ENCODE peak calls at places on chromosomes 3 and 15, in nine cellular contexts. A, B, F, H, O, S, C, V and U are unnamed samples.

GRCh38 chr3:173440431-173440990 is 43.0 kb downstream of the NLGN1 start:
- DNase-seq in A (no peak), B (no peak), F (no peak), H (no peak), O (no peak), S (no peak), C (no peak), V (no peak), U (no peak)

GRCh38 chr3:165805834-165806561 is 31.2 kb downstream of the BCHE start:
- DNase-seq in A (no peak), B (no peak), F (no peak), H (no peak), O (no peak), S (no peak), C (no peak), V (no peak), U (no peak)

GRCh38 chr15:88630141-88630721 is 8.6 kb upstream of the ISG20 start:
- DNase-seq in A (no peak), B (no peak), F (no peak), H (no peak), O (peak), S (no peak), C (no peak), V (peak), U (no peak)

GRCh38 chr3:109731639-109732473 is 394.5 kb upstream of the DPPA4 start:
- DNase-seq in A (peak), B (peak), F (no peak), H (peak), O (peak), S (peak), C (no peak), V (no peak), U (no peak)

GRCh38 chr15:100734606-100735005 is 132.2 kb downstream of the ASB7 start:
- DNase-seq in A (no peak), B (no peak), F (no peak), H (no peak), O (no peak), S (no peak), C (no peak), V (peak), U (no peak)

GRCh38 chr3:181694805-181695660 is 16.7 kb upstream of the SOX2 start:
- DNase-seq in A (no peak), B (peak), F (peak), H (no peak), O (peak), S (peak), C (peak), V (peak), U (peak)

GRCh38 chr15:64105113-64105704 is 9.4 kb downstream of the SNX1 start:
- DNase-seq in A (peak), B (peak), F (no peak), H (no peak), O (no peak), S (peak), C (peak), V (no peak), U (no peak)

GRCh38 chr3:98012974-98013373 is 22.1 kb downstream of the GABRR3 start:
- DNase-seq in A (peak), B (no peak), F (no peak), H (no peak), O (no peak), S (peak), C (no peak), V (no peak), U (no peak)

GRCh38 chr15:101684877-101685276 is 32.7 kb upstream of the TM2D3 start:
- DNase-seq in A (no peak), B (no peak), F (no peak), H (no peak), O (no peak), S (no peak), C (no peak), V (no peak), U (no peak)

GRCh38 chr15:86062646-86063193 is 17.0 kb upstream of the AGBL1 start:
- DNase-seq in A (no peak), B (no peak), F (no peak), H (no peak), O (no peak), S (no peak), C (no peak), V (no peak), U (no peak)

GRCh38 chr3:59982510-59982909 is 932.7 kb upstream of the CFAP20DC start:
- DNase-seq in A (no peak), B (no peak), F (no peak), H (no peak), O (no peak), S (no peak), C (no peak), V (no peak), U (no peak)

GRCh38 chr3:170054204-170054603 is 16.4 kb downstream of the GPR160 start:
- DNase-seq in A (no peak), B (no peak), F (no peak), H (no peak), O (no peak), S (no peak), C (no peak), V (no peak), U (no peak)

GRCh38 chr3:61093364-61093763 is 157.9 kb downstream of the FHIT start:
- DNase-seq in A (no peak), B (no peak), F (no peak), H (no peak), O (no peak), S (no peak), C (no peak), V (no peak), U (no peak)

GRCh38 chr3:178771511-178771910 is 235.3 kb downstream of the KCNMB2 start:
- DNase-seq in A (no peak), B (no peak), F (no peak), H (no peak), O (no peak), S (no peak), C (no peak), V (no peak), U (no peak)
- TF ChIP-seq CTCF in A (no peak), B (no peak), F (no peak), H (no peak), O (no peak), S (no peak), C (no peak), V (no peak), U (no peak)

DNA sequence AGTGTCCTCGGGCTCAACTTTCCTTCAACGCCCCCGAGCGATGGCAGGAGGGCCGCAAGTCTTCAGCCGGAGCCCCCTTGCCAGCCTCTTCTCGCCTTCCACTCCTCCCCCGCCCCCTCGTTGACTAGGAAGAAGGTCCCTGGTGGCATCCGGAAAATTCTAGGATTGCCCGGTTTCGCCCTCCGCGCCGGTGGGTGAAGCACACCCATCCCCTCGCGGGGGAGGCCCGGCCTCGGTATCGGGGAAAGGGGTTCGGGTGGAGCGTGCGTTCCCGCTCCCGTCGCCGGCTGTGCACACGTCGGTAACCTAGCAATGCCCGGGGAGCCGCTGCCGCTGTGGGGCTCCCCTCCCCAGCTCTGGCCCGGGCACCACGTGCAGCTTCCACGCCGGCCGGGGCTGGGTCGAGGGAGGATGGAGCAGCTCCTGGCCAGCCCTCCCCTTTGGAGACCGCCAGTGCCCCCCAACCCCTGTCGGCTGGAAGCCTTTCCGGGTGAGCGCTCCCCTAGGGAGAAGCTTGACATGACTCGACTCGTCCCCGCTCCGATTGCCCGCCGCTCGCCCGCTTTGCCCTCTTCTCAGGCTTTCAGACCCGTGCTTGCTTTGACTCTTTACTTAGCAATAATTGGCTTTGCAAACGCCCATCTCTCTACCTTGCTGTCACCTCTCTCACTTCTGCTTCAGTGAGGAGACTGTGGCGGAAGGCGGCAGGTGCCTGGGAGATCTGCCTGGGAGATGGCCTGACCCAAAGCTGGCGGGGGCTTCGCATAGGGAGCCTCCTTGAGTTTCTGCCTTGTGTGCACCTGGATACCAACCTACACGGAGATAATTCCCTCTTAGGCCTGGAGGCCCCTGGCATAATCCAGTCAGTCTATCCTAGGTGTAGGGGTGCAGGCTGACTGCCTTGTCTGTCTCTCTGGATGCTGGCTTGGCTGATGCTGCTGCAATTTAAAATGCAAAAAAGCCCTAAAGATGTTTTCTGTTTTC is 1.4 kb downstream of the CACNA1D start:
- DNase-seq in A (no peak), B (no peak), F (no peak), H (no peak), O (peak), S (no peak), C (no peak), V (no peak), U (no peak)
- H3K27ac ChIP-seq in A (no peak), B (no peak), F (no peak), H (no peak), O (no peak), S (no peak), C (peak), V (peak), U (no peak)

DNA sequence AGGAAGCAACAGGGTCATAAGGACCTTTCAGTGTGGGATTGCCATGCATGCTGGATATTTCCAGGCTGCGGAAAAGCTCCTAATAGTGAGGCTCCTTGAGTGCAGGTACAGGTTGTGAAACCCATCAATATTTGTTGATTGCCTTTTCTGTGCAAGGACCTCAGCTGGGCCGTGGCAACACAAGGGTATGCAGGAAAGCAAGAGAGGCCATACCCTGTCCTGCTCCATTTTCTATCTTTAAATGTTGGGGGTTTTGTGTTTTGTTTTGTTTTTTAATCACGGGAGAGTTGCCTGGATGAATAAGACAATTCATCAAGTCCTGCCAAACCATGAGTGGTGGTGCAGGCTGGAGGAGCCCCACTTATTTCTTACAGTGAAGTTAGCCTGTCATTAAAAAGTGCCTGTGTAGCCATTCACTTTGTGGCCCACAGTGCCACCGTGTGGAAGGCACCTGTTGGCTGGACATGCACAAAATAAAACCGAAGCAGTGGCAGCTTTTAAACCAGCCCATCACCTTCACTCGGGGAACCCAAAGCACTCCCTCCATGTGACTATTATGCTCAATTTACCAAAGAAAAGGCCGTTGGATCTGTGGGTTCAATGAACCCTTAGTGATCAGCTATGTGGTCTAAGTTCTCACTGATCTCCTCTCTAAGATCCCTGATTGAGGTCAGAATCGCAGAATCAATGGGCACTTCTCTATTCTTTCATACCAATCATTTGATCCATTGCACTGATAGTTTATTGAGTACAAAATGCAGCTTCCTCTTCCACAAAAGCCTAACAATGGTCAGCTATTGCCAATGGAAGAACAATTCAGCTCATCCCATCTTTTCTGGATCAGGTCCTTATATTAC is 42.2 kb downstream of the CLDN18 start:
- DNase-seq in A (peak), B (no peak), F (peak), H (no peak), O (peak), S (peak), C (no peak), V (no peak), U (no peak)
- TF ChIP-seq CTCF in A (peak), B (peak), F (peak), H (no peak), O (peak), S (peak), C (peak), V (no peak), U (peak)

GRCh38 chr3:148746053-148746452 is 48.4 kb downstream of the AGTR1 start:
- DNase-seq in A (no peak), B (no peak), F (no peak), H (no peak), O (no peak), S (no peak), C (no peak), V (no peak), U (no peak)

GRCh38 chr3:148748323-148748722 is 50.6 kb downstream of the AGTR1 start:
- DNase-seq in A (no peak), B (no peak), F (no peak), H (no peak), O (no peak), S (peak), C (no peak), V (no peak), U (no peak)

GRCh38 chr3:148755570-148755969 is 57.9 kb downstream of the AGTR1 start:
- DNase-seq in A (no peak), B (no peak), F (no peak), H (no peak), O (no peak), S (no peak), C (no peak), V (no peak), U (no peak)

DNA sequence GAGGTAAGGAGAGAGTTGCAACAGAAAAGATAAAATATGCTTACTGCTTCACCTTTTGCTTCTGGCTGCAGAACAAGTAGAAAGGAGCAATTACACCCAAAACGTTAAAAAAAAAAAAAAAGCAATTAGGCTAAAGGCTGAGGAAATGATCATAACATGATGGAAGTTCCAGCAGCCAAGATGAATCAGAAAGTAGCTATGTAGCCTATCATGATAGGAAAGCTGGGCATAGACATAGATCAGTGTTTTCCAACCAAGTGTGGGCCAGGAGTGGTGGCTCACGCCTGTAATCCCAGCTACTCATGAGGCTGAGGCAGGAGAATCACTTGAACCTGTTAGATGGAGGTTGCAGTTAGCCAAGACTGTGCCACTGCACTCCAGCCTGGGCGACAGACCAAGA is 52.6 kb downstream of the AGTR1 start:
- DNase-seq in A (no peak), B (no peak), F (no peak), H (no peak), O (no peak), S (no peak), C (no peak), V (no peak), U (no peak)
- H3K27ac ChIP-seq in A (no peak), B (no peak), F (no peak), H (no peak), O (no peak), S (no peak), C (no peak), V (no peak), U (no peak)

GRCh38 chr15:70438776-70439175 is 324.6 kb downstream of the UACA start:
- DNase-seq in A (no peak), B (peak), F (peak), H (no peak), O (no peak), S (no peak), C (no peak), V (no peak), U (no peak)

GRCh38 chr15:70436428-70436827 is 326.9 kb downstream of the UACA start:
- DNase-seq in A (no peak), B (no peak), F (no peak), H (no peak), O (no peak), S (no peak), C (no peak), V (no peak), U (no peak)

GRCh38 chr15:70437089-70437488 is 326.3 kb downstream of the UACA start:
- DNase-seq in A (no peak), B (no peak), F (no peak), H (no peak), O (no peak), S (no peak), C (no peak), V (no peak), U (no peak)

GRCh38 chr15:70439304-70439877 is 324.0 kb downstream of the UACA start:
- DNase-seq in A (no peak), B (peak), F (no peak), H (no peak), O (no peak), S (peak), C (no peak), V (no peak), U (no peak)

DNA sequence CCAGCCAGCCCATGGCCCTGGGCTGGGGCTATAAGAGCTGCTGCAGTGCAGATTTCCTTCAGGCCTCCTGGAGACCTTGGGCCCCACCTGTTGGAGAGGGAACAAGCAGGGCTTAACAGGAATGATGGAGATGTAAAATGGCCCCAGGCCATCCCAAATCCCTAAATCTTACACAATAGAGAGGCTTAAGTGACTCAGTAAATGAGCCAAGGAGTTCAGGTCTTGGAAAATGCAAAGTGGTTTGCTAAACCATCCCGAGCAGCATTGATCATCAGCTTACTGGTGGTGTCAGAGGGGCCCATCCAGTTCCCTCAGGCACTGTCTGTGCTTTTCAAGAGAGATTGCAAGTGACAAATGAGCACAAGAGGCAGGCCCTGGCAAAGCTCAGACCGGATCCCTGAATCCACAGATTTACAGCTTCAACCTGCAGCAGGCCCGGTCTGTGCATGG is 325.5 kb downstream of the UACA start:
- DNase-seq in A (no peak), B (peak), F (no peak), H (no peak), O (peak), S (no peak), C (no peak), V (no peak), U (no peak)
- TF ChIP-seq CTCF in A (no peak), B (no peak), F (no peak), H (no peak), O (peak), S (no peak), C (no peak), V (no peak), U (no peak)

DNA sequence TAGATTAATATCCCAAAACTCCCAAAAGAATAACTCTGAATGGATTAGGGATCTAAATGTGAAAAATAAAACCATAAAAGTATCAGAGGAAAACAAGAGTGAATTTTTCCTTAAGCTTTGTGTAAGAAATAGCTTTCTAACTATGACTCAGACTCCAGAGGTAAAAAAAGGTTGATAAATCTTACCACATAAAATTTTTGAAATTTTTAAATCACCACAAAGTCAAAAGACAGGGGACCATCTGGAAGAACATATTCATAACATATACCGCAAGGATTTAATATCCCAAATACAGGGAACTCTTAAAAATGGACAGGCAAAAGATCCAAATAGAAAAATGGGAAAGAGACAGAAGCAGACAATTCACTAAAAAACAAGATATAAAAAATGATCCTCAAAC is 145.0 kb downstream of the ARNT2 start:
- DNase-seq in A (peak), B (no peak), F (no peak), H (no peak), O (no peak), S (peak), C (no peak), V (no peak), U (no peak)
- H3K27ac ChIP-seq in A (peak), B (no peak), F (no peak), H (no peak), O (no peak), S (no peak), C (no peak), V (no peak), U (no peak)

GRCh38 chr3:114411811-114412803 is 118.3 kb downstream of the TIGIT start:
- DNase-seq in A (peak), B (no peak), F (no peak), H (no peak), O (no peak), S (peak), C (no peak), V (no peak), U (no peak)
- TF ChIP-seq CTCF in A (no peak), B (peak), F (peak), H (no peak), O (no peak), S (no peak), C (no peak), V (no peak), U (peak)

GRCh38 chr3:56917337-56917697 is 115.6 kb upstream of the ARHGEF3 start:
- DNase-seq in A (no peak), B (no peak), F (no peak), H (no peak), O (no peak), S (no peak), C (no peak), V (no peak), U (no peak)

GRCh38 chr3:56914646-56915045 is 112.9 kb upstream of the ARHGEF3 start:
- DNase-seq in A (no peak), B (no peak), F (no peak), H (no peak), O (no peak), S (no peak), C (no peak), V (no peak), U (no peak)

GRCh38 chr3:56917740-56918568 is 116.2 kb upstream of the ARHGEF3 start:
- DNase-seq in A (no peak), B (no peak), F (no peak), H (no peak), O (peak), S (no peak), C (no peak), V (no peak), U (no peak)

GRCh38 chr3:56916697-56917336 is 115.1 kb upstream of the ARHGEF3 start:
- DNase-seq in A (no peak), B (no peak), F (no peak), H (no peak), O (no peak), S (no peak), C (no peak), V (no peak), U (no peak)

DNA sequence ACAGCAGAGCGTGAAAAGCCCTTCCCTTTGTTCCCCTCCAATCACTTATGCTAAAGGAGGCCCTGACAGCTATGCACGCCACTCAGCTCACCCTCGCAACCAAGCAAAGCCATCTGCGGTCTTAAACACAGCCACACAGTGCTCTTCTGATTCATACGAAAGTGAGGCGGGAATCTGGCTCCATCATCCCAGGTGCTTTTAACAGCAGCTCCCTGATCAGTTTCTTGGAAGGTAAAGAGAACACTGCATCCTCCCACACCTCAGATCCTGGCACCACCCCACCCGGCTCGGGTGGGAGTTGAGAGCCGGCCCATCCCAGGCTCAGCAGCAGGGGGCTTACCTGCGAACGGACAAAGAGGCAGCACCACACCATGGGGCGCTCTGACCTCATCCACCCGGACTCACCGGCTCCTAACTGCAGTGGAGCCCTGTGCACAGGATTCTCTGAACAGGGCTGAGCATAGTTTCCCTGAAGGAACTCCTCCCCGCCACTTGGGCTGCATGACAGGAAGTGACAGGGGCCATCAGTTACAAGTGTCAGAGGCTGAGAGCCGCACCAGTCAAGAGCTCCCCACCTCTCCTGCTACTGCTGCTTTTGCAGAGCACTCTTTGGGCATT is 114.3 kb upstream of the ARHGEF3 start:
- DNase-seq in A (no peak), B (peak), F (peak), H (peak), O (peak), S (no peak), C (no peak), V (peak), U (no peak)
- H3K27ac ChIP-seq in A (no peak), B (peak), F (peak), H (peak), O (no peak), S (no peak), C (peak), V (peak), U (no peak)